ENCODE peak calls at places on chromosomes 11 and 22, in eight cellular contexts. H, V, Y, B, L, P, S and T are unnamed samples.

GRCh38 chr11:62402994-62403393 is 15.8 kb upstream of the SCGB1A1 start:
- DNase-seq in P (no peak), L (no peak), Y (no peak), H (no peak), B (no peak), S (no peak), V (no peak), T (no peak)

GRCh38 chr11:17822021-17822781 is 87.6 kb downstream of the KCNC1 start:
- DNase-seq in L (no peak), P (no peak), S (no peak), B (no peak), H (no peak), V (peak), Y (no peak), T (no peak)

GRCh38 chr22:19059481-19060278 is 62.5 kb downstream of the DGCR2 start:
- DNase-seq in S (no peak), P (peak), V (no peak), B (no peak), L (no peak), H (no peak), Y (no peak), T (no peak)

GRCh38 chr11:26473216-26474194 is 98.6 kb downstream of the MUC15 start:
- DNase-seq in L (no peak), H (no peak), V (no peak), B (no peak), Y (no peak), S (no peak), P (no peak), T (no peak)

GRCh38 chr11:116136987-116137674 is 632.9 kb upstream of the CADM1 start:
- DNase-seq in Y (no peak), V (no peak), B (no peak), S (no peak), P (no peak), H (no peak), L (no peak), T (no peak)

GRCh38 chr22:38871360-38872171 is 450 bp downstream of the CBX6 start:
- DNase-seq in V (no peak), S (no peak), Y (peak), L (no peak), B (no peak), P (peak), H (no peak), T (no peak)

GRCh38 chr11:33402066-33402465 is 144.9 kb downstream of the HIPK3 start:
- DNase-seq in V (no peak), S (no peak), L (no peak), H (no peak), P (no peak), Y (no peak), B (no peak), T (no peak)

GRCh38 chr22:37240240-37240940 is 3.7 kb downstream of the RAC2 start:
- DNase-seq in H (no peak), P (peak), S (no peak), L (no peak), Y (no peak), V (no peak), B (no peak), T (no peak)

GRCh38 chr11:10072142-10072541 is 221.9 kb downstream of the SBF2 start:
- DNase-seq in P (no peak), Y (no peak), B (no peak), H (no peak), S (no peak), V (peak), L (no peak), T (no peak)

GRCh38 chr22:30702856-30703255 is 8.2 kb downstream of the OSBP2 start:
- DNase-seq in S (no peak), P (no peak), L (no peak), V (no peak), H (no peak), Y (no peak), B (no peak), T (no peak)

GRCh38 chr11:114170226-114170625 is 110.7 kb downstream of the ZBTB16 start:
- DNase-seq in P (no peak), H (no peak), L (no peak), S (no peak), V (no peak), B (no peak), Y (no peak), T (no peak)

GRCh38 chr11:62449451-62449851 is 30.6 kb downstream of the SCGB1A1 start:
- DNase-seq in S (no peak), P (no peak), V (no peak), L (no peak), B (no peak), Y (no peak), H (no peak), T (no peak)

GRCh38 chr11:44611088-44611487 is 45.6 kb downstream of the CD82 start:
- DNase-seq in B (no peak), P (no peak), S (no peak), V (no peak), L (no peak), Y (no peak), H (no peak), T (no peak)

GRCh38 chr11:112215621-112216020 is 10.6 kb upstream of the PTS start:
- DNase-seq in S (no peak), B (no peak), V (no peak), H (no peak), L (no peak), Y (no peak), P (no peak), T (no peak)

GRCh38 chr11:119671048-119671447 is 58.0 kb downstream of the NECTIN1 start:
- DNase-seq in Y (no peak), B (no peak), P (no peak), H (peak), S (peak), V (peak), L (no peak), T (peak)

GRCh38 chr11:114156131-114156581 is 96.6 kb downstream of the ZBTB16 start:
- DNase-seq in P (no peak), Y (no peak), B (no peak), S (no peak), V (no peak), L (no peak), H (no peak), T (no peak)

GRCh38 chr11:29448246-29448877 is 568.5 kb downstream of the KCNA4 start:
- DNase-seq in V (no peak), S (no peak), H (no peak), Y (peak), P (no peak), B (no peak), L (no peak), T (no peak)

GRCh38 chr11:28833670-28834069 is 725.5 kb downstream of the METTL15 start:
- DNase-seq in Y (no peak), V (peak), P (no peak), B (no peak), H (no peak), S (no peak), L (peak), T (no peak)

GRCh38 chr11:32312865-32313403 is 122.4 kb downstream of the WT1 start:
- DNase-seq in S (no peak), H (no peak), B (no peak), L (peak), P (peak), Y (peak), V (peak), T (no peak)

GRCh38 chr11:26234451-26234850 is 97.5 kb upstream of the ANO3 start:
- DNase-seq in V (peak), S (no peak), H (no peak), Y (no peak), P (no peak), B (no peak), L (no peak), T (no peak)

GRCh38 chr11:64070301-64070656 is 34.5 kb downstream of the FLRT1 start:
- DNase-seq in Y (no peak), B (no peak), H (no peak), V (no peak), P (no peak), L (no peak), S (no peak), T (no peak)

GRCh38 chr22:35918466-35918865 is 110.2 kb downstream of the RBFOX2 start:
- DNase-seq in S (no peak), B (no peak), P (no peak), L (no peak), V (no peak), Y (no peak), H (no peak), T (no peak)

GRCh38 chr22:20863356-20863755 is 4.5 kb downstream of the SNAP29 start:
- DNase-seq in S (no peak), V (no peak), H (no peak), B (no peak), L (no peak), P (no peak), Y (peak), T (no peak)

GRCh38 chr22:40070701-40071100 is 75.9 kb downstream of the FAM83F start:
- DNase-seq in Y (no peak), V (peak), S (no peak), L (no peak), P (no peak), H (no peak), B (no peak), T (no peak)

GRCh38 chr11:30172872-30173271 is 57.9 kb upstream of the FSHB start:
- DNase-seq in S (no peak), P (no peak), H (no peak), B (no peak), Y (no peak), L (no peak), V (no peak), T (no peak)

GRCh38 chr11:69186316-69187266 is 30.9 kb downstream of the SMIM38 start:
- DNase-seq in S (no peak), H (no peak), P (no peak), B (no peak), Y (no peak), V (no peak), L (no peak), T (no peak)

GRCh38 chr22:49272546-49273125 is 555.0 kb downstream of the BRD1 start:
- DNase-seq in P (no peak), B (no peak), L (no peak), S (no peak), V (no peak), Y (no peak), H (no peak), T (no peak)

GRCh38 chr11:42766191-42766590 is 545.6 kb upstream of the API5 start:
- DNase-seq in P (no peak), S (no peak), H (no peak), L (no peak), Y (no peak), B (no peak), V (no peak), T (no peak)

GRCh38 chr22:39534092-39534506 is 1.6 kb upstream of the RPS19BP1 start:
- DNase-seq in S (no peak), L (no peak), P (no peak), B (no peak), V (no peak), H (no peak), Y (no peak), T (no peak)

GRCh38 chr11:29282088-29282487 is 734.7 kb downstream of the KCNA4 start:
- DNase-seq in H (no peak), P (no peak), V (peak), B (no peak), S (no peak), L (peak), Y (no peak), T (no peak)

GRCh38 chr11:47641585-47642098 is 717 bp downstream of the MTCH2 start:
- DNase-seq in H (no peak), Y (peak), L (no peak), B (no peak), S (no peak), V (no peak), P (no peak), T (no peak)

GRCh38 chr11:14073821-14074529 is 111.5 kb downstream of the SPON1 start:
- DNase-seq in L (no peak), P (no peak), B (no peak), S (no peak), H (no peak), V (no peak), Y (no peak), T (no peak)